ENCODE peak calls at places on chromosomes 1 and 21, in four cellular contexts. G, O, L and Q are unnamed samples.

GRCh38 chr1:51310871-51311613 is 19.3 kb downstream of the TTC39A start:
- DNase-seq in L (no peak), O (peak; percentile 38), G (no peak), Q (no peak)

GRCh38 chr1:83901547-83902155 is 97.3 kb downstream of the TTLL7 start:
- DNase-seq in L (peak; percentile 67), G (no peak), O (no peak), Q (no peak)

GRCh38 chr1:37038079-37038702 is 3.9 kb upstream of the GRIK3 start:
- DNase-seq in G (no peak), O (peak; percentile 73), L (peak; percentile 52), Q (no peak)

GRCh38 chr1:214392246-214392645 is 111.3 kb downstream of the SMYD2 start:
- DNase-seq in O (no peak), G (no peak), L (no peak), Q (no peak)

GRCh38 chr1:36968730-36969129 is 65.6 kb downstream of the GRIK3 start:
- DNase-seq in L (no peak), G (no peak), O (no peak), Q (no peak)

GRCh38 chr1:2132222-2133038 is 62.1 kb downstream of the FAAP20 start:
- DNase-seq in L (peak; percentile 63), G (no peak), O (peak; percentile 87), Q (no peak)

GRCh38 chr1:159996653-159997052 is 35.1 kb downstream of the PIGM start:
- DNase-seq in O (no peak), L (no peak), G (no peak), Q (no peak)

GRCh38 chr1:164754088-164754600 is 195.2 kb downstream of the PBX1 start:
- DNase-seq in O (no peak), L (no peak), G (no peak), Q (no peak)

GRCh38 chr1:39958801-39959200 is 3.9 kb downstream of the MFSD2A start:
- DNase-seq in O (no peak), G (no peak), L (no peak), Q (no peak)

DNA sequence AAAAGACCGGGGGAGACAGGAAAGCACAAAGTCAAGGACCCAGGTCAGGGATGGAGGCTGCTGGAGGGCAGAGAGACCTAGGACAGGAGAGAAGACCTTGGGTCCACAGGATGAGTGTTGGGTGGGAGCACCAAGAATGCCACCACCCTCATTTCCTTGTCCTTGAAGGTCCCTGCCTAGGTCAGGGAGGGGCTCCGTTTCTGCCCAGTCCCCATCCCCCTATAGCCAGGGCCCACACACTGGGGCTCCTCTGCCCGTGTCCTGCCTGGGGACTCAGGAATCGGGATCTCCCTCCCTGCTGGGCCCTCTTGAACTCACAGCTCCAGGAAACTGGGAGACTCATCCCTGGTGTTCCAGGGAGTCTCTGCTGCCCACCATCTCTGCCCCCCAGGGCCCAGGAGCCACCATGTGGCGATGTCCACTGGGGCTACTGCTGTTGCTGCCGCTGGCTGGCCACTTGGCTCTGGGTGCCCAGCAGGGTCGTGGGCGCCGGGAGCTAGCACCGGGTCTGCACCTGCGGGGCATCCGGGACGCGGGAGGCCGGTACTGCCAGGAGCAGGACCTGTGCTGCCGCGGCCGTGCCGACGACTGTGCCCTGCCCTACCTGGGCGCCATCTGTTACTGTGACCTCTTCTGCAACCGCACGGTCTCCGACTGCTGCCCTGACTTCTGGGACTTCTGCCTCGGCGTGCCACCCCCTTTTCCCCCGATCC is 584 bp downstream of the TINAGL1 start:
- DNase-seq in L (no peak), G (no peak), O (peak; percentile 54), Q (no peak)
- H3K4me1 ChIP-seq in L (peaks cover 76% of the 10 kb centered on the region), G (peaks cover 4% of the 10 kb centered on the region), O (no peaks in the 10 kb centered on the region), Q (peaks cover 52% of the 10 kb centered on the region)

GRCh38 chr1:169690489-169690888 is 20.9 kb downstream of the SELL start:
- DNase-seq in G (no peak), L (no peak), O (no peak), Q (no peak)

GRCh38 chr1:169692766-169693460 is 18.5 kb downstream of the SELL start:
- DNase-seq in O (no peak), G (no peak), L (no peak), Q (no peak)

GRCh38 chr1:169697769-169698168 is 13.7 kb downstream of the SELL start:
- DNase-seq in O (no peak), G (no peak), L (no peak), Q (no peak)

GRCh38 chr1:169696273-169697100 is 14.9 kb downstream of the SELL start:
- DNase-seq in L (no peak), G (no peak), O (no peak), Q (no peak)

DNA sequence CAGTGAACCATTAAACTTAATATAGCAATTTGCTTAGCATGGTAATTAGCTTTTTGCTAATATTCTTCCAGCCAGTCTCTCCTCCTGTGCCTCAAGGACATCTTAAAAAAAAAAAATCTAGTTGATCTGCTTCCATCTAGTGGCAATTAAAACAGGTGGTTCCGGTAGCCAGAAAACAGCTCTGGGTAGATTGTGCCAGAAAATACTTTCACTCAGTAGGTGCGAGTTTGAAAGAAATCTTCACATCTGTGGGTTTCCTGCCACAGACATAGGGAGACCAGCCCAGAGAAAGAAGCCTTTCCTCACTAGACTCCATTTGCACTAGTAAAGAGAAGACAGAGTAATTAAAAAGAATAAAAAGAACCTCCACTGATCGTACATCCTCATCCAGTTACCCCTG is 17.1 kb downstream of the SELL start:
- DNase-seq in G (no peak), O (no peak), L (no peak), Q (no peak)
- TF ChIP-seq CTCF in G (no peak), O (peak; percentile 33), L (no peak), Q (no peak)

GRCh38 chr21:43605320-43606244 is 53.7 kb downstream of the HSF2BP start:
- DNase-seq in L (no peak), G (no peak), O (no peak), Q (no peak)

GRCh38 chr21:43603641-43604504 is 55.4 kb downstream of the HSF2BP start:
- DNase-seq in L (no peak), G (no peak), O (no peak), Q (peak; percentile 43)

GRCh38 chr21:43604505-43605204 is 54.6 kb downstream of the HSF2BP start:
- DNase-seq in L (no peak), G (no peak), O (no peak), Q (no peak)

GRCh38 chr21:43602277-43603229 is 56.7 kb downstream of the HSF2BP start:
- DNase-seq in O (no peak), L (no peak), G (no peak), Q (no peak)

DNA sequence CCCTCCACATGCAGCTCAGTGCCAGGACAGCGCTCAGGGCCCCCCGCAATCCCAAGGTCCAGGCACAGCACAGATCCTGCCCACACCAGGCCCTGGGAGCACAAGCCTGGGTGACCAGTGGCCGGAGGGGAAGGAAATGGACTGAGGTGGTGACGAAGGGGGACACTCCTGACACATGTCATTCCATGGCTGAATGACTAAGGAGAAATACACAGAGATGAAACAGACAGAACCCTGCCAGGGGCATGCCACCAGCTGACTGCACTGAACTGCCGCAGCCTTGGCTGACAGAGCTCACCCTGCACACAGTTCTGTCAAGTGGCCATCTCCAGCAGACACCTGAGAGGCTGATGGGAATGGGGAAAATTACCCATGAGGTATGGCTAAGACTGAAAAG is 56.1 kb downstream of the HSF2BP start:
- DNase-seq in L (no peak), G (no peak), O (no peak), Q (no peak)
- H3K4me1 ChIP-seq in L (peaks cover 14% of the 10 kb centered on the region), G (peaks cover 13% of the 10 kb centered on the region), O (no peaks in the 10 kb centered on the region), Q (peaks cover 17% of the 10 kb centered on the region)

DNA sequence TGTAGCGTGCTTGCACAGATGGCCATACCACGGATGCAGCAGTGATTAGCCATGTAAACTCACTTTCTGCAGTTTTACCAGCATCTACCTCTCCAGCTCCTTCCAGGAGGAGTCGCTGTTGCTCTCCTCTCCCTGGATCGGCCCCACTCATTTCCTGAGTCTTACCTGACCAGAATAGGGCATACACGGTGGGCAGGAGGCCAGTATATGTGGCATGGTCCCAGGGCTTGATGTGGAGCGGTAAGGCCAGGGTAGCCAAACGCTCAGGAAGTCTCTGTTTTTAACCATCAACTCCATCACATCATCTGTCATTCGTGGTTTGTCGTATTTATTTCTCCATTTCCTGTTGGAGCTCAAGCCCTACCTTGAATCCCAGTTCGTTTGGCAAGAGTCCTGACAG is 163.4 kb upstream of the USP24 start:
- DNase-seq in G (no peak), L (peak; percentile 73), O (peak; percentile 91), Q (no peak)
- TF ChIP-seq CTCF in G (peak; percentile 22), L (peak; percentile 72), O (peak; percentile 93), Q (peak; percentile 42)